ENCODE peak calls at places on chromosomes 3 and 15, in nine cellular contexts. W, S, A, V, P, D, X, M and E are unnamed samples.

GRCh38 chr15:51382787-51383186 is 41.3 kb downstream of the GLDN start:
- DNase-seq in W (peak; percentile 31), D (peak; percentile 41), M (no peak), A (peak; percentile 27), P (no peak), X (peak; percentile 77), S (peak; percentile 57), V (peak; percentile 23), E (peak; percentile 39)

GRCh38 chr3:116517308-116517707 is 72.0 kb upstream of the LSAMP start:
- DNase-seq in A (no peak), W (peak; percentile 11), S (no peak), X (peak; percentile 23), D (no peak), P (no peak), M (no peak), V (no peak), E (peak; percentile 19)

GRCh38 chr3:32432711-32433530 is 41.3 kb downstream of the CMTM7 start:
- DNase-seq in P (no peak), M (no peak), W (no peak), V (no peak), X (peak; percentile 65), S (no peak), A (no peak), D (no peak), E (no peak)

GRCh38 chr15:97525809-97526208 is 434.7 kb upstream of the ARRDC4 start:
- DNase-seq in M (no peak), D (no peak), X (no peak), S (no peak), A (no peak), V (no peak), W (peak; percentile 21), P (peak; percentile 14), E (no peak)

GRCh38 chr3:188106898-188107684 is 46.9 kb upstream of the LPP start:
- DNase-seq in X (no peak), D (no peak), V (no peak), W (no peak), S (no peak), A (no peak), P (no peak), M (no peak), E (no peak)

GRCh38 chr3:187619461-187619860 is 50.7 kb downstream of the SST start:
- DNase-seq in V (no peak), S (no peak), D (no peak), X (no peak), A (no peak), M (no peak), W (no peak), P (no peak), E (no peak)

GRCh38 chr3:125125822-125126245 is 70.0 kb upstream of the HEG1 start:
- DNase-seq in W (no peak), X (peak; percentile 71), S (no peak), V (no peak), A (peak; percentile 89), P (peak; percentile 82), M (peak; percentile 99), D (no peak), E (peak; percentile 100)

GRCh38 chr3:125220681-125221429 is 8.3 kb upstream of the SLC12A8 start:
- DNase-seq in P (no peak), X (peak; percentile 60), W (no peak), M (no peak), V (no peak), D (no peak), A (no peak), S (no peak), E (peak; percentile 41)